ENCODE peak calls at places on chromosomes 4 and X, in four cellular contexts. E is A549, H is upper lobe of left lung, X is aorta. V is an unnamed sample.

GRCh38 chr4:153204247-153205027 is at the start of gene TRIM2:
- DNase-seq in E (no peak), H (no peak), X (peak; percentile 58), V (no peak)

GRCh38 chrX:67545772-67546495 is 2.1 kb downstream of the AR start:
- DNase-seq in E (no peak), H (peak; percentile 87), X (peak; percentile 58), V (no peak)

GRCh38 chrX:30283456-30284200 is 25.6 kb downstream of the NR0B1 start:
- DNase-seq in E (peak; percentile 76), H (no peak), X (no peak), V (no peak)

GRCh38 chrX:53223955-53224859 is 800 bp downstream of the KDM5C start:
- DNase-seq in E (peak; percentile 35), H (peak; percentile 68), X (no peak), V (no peak)

GRCh38 chrX:13487731-13488505 is 81.5 kb upstream of the EGFL6 start:
- DNase-seq in E (peak; percentile 48), H (no peak), X (no peak), V (no peak)

GRCh38 chr4:163400911-163401310 is 57.2 kb downstream of the NPY5R start:
- DNase-seq in E (no peak), H (no peak), X (no peak), V (no peak)

GRCh38 chr4:26496207-26496783 is 6.0 kb upstream of the CCKAR start:
- DNase-seq in E (no peak), H (no peak), X (no peak), V (no peak)

GRCh38 chr4:6404611-6405416 is 67.6 kb downstream of the PPP2R2C start:
- DNase-seq in E (no peak), H (peak; percentile 37), X (no peak), V (no peak)

GRCh38 chr4:48275247-48275646 is 5.6 kb upstream of the TEC start:
- DNase-seq in E (peak; percentile 6), H (no peak), X (no peak), V (no peak)

GRCh38 chr4:82753725-82754410 is 44.7 kb downstream of the SCD5 start:
- DNase-seq in E (no peak), H (no peak), X (no peak), V (no peak)

GRCh38 chr4:44434247-44434646 is 14.4 kb downstream of the KCTD8 start:
- DNase-seq in E (no peak), H (no peak), X (no peak), V (no peak)

GRCh38 chrX:154317391-154318000 is 21.9 kb downstream of the TKTL1 start:
- DNase-seq in E (peak; percentile 39), H (no peak), X (no peak), V (peak; percentile 8)

GRCh38 chr4:106628616-106629606 is 260.3 kb upstream of the GIMD1 start:
- DNase-seq in E (no peak), H (no peak), X (no peak), V (no peak)

GRCh38 chrX:10108288-10108687 is 48.5 kb upstream of the CLCN4 start:
- DNase-seq in E (no peak), H (no peak), X (no peak), V (no peak)

GRCh38 chrX:109943092-109943739 is 59.7 kb upstream of the TMEM164 start:
- DNase-seq in E (no peak), H (no peak), X (no peak), V (no peak)

GRCh38 chr4:48296330-48296729 is 26.7 kb upstream of the TEC start:
- DNase-seq in E (no peak), H (no peak), X (no peak), V (no peak)

GRCh38 chr4:55158957-55159356 is 33.6 kb upstream of the KDR start:
- DNase-seq in E (no peak), H (no peak), X (no peak), V (no peak)

GRCh38 chr4:67744561-67745283 is 9.5 kb downstream of the GNRHR start:
- DNase-seq in E (no peak), H (no peak), X (no peak), V (no peak)

GRCh38 chr4:8646296-8647093 is 53.9 kb downstream of the CPZ start:
- DNase-seq in E (no peak), H (peak; percentile 71), X (no peak), V (no peak)

GRCh38 chr4:119304431-119304830 is 17.5 kb downstream of the FABP2 start:
- DNase-seq in E (no peak), H (no peak), X (no peak), V (no peak)

GRCh38 chrX:154607370-154607769 is 11.7 kb downstream of the CTAG1B start:
- DNase-seq in E (no peak), H (no peak), X (no peak), V (no peak)

GRCh38 chr4:149823770-149824221 is 8.2 kb upstream of the IQCM start:
- DNase-seq in E (peak; percentile 19), H (no peak), X (no peak), V (no peak)

GRCh38 chrX:50941638-50942037 is 31.1 kb downstream of the BMP15 start:
- DNase-seq in E (no peak), H (peak; percentile 15), X (no peak), V (no peak)

GRCh38 chrX:153854702-153855101 is 24.4 kb upstream of the PDZD4 start:
- DNase-seq in E (no peak), H (no peak), X (no peak), V (no peak)

GRCh38 chrX:53287493-53288138 is 6.2 kb upstream of the IQSEC2 start:
- DNase-seq in E (no peak), H (no peak), X (peak; percentile 83), V (no peak)

GRCh38 chrX:107565916-107566602 is 62.3 kb upstream of the PRPS1 start:
- DNase-seq in E (peak; percentile 28), H (no peak), X (no peak), V (no peak)

GRCh38 chrX:362351-362750 is 24.4 kb downstream of the PPP2R3B start:
- DNase-seq in E (no peak), H (no peak), X (no peak), V (no peak)
- H3K9me3 ChIP-seq in E (peaks cover 28% of the 10 kb centered on the region), H (peaks cover 5% of the 10 kb centered on the region), X (no peaks in the 10 kb centered on the region), V (peaks cover 5% of the 10 kb centered on the region)

GRCh38 chr4:97374526-97374925 is 768.8 kb downstream of the STPG2 start:
- DNase-seq in E (no peak), H (no peak), X (no peak), V (no peak)

GRCh38 chr4:97367878-97368277 is 775.4 kb downstream of the STPG2 start:
- DNase-seq in E (no peak), H (no peak), X (no peak), V (no peak)

GRCh38 chr4:97366661-97367060 is 776.6 kb downstream of the STPG2 start:
- DNase-seq in E (no peak), H (no peak), X (no peak), V (no peak)

GRCh38 chr4:97370581-97370980 is 772.7 kb downstream of the STPG2 start:
- DNase-seq in E (no peak), H (no peak), X (no peak), V (no peak)
- H3K9me3 ChIP-seq in E (no peaks in the 10 kb centered on the region), H (no peaks in the 10 kb centered on the region), X (no peaks in the 10 kb centered on the region), V (no peaks in the 10 kb centered on the region)

GRCh38 chrX:97844943-97845342 is 961.2 kb downstream of the RPA4 start:
- DNase-seq in E (no peak), H (peak; percentile 3), X (peak; percentile 35), V (no peak)
- H3K9me3 ChIP-seq in E (no peaks in the 10 kb centered on the region), H (no peaks in the 10 kb centered on the region), X (no peaks in the 10 kb centered on the region), V (no peaks in the 10 kb centered on the region)

DNA sequence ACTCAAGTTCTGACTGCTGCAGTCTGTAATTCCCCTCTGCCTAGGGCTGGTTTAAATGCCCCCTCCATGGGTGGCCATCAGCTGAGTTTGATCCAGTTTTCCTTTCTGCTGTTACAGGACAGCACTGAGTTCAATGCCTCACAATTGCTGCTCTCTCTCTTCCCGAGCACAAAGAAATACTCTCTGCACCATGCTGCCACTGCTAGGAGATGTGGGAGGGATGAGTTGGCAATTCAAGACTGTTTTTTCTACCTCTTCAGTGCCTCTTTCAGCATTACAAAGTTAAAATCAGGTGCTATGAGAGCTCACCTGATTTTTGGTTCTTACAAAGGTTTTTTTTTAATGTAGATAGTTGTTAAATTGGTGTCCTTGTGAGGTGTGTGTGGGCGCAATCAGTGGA is 24.3 kb downstream of the CYSLTR1 start:
- DNase-seq in E (no peak), H (no peak), X (no peak), V (no peak)
- H3K9me3 ChIP-seq in E (no peaks in the 10 kb centered on the region), H (no peaks in the 10 kb centered on the region), X (no peaks in the 10 kb centered on the region), V (no peaks in the 10 kb centered on the region)

GRCh38 chr4:53175640-53176039 is 190.2 kb downstream of the SCFD2 start:
- DNase-seq in E (no peak), H (no peak), X (no peak), V (no peak)
- H3K9me3 ChIP-seq in E (no peaks in the 10 kb centered on the region), H (peaks cover 8% of the 10 kb centered on the region), X (no peaks in the 10 kb centered on the region), V (no peaks in the 10 kb centered on the region)

V was measured in T-helper 17 cell.